ENCODE peak calls at places on chromosomes 1 and 21, in five cellular contexts. A is aorta, R is fibroblast of lung, J is mesenchymal stem cell, W is heart right ventricle. P is an unnamed sample.

GRCh38 chr21:16324630-16325029 is 594.8 kb downstream of the USP25 start:
- DNase-seq in A (no peak), R (no peak), J (no peak), W (no peak), P (no peak)

GRCh38 chr1:60223370-60223652 is 149.7 kb upstream of the C1orf87 start:
- DNase-seq in A (no peak), R (no peak), J (no peak), W (no peak), P (no peak)

GRCh38 chr21:37532868-37533780 is 166.6 kb downstream of the DYRK1A start:
- DNase-seq in A (no peak), R (peak; percentile 29), J (peak; percentile 68), W (no peak), P (no peak)

GRCh38 chr1:46526689-46527291 is 24.7 kb downstream of the KNCN start:
- DNase-seq in A (no peak), R (no peak), J (no peak), W (no peak), P (no peak)

GRCh38 chr1:84386716-84387479 is 11.4 kb upstream of the DNASE2B start:
- DNase-seq in A (no peak), R (no peak), J (no peak), W (no peak), P (no peak)

GRCh38 chr1:45687753-45688737 is at the start of gene TMEM69:
- DNase-seq in A (peak; percentile 79), R (peak; percentile 95), J (peak; percentile 94), W (peak; percentile 86), P (peak; percentile 85)

GRCh38 chr1:226009650-226010044 is 10.5 kb upstream of the SDE2 start:
- DNase-seq in A (no peak), R (no peak), J (no peak), W (no peak), P (no peak)

GRCh38 chr1:54142146-54142900 is 10.5 kb downstream of the CDCP2 start:
- DNase-seq in A (no peak), R (no peak), J (no peak), W (no peak), P (no peak)

GRCh38 chr1:60866884-60867648 is 215.3 kb upstream of the NFIA start:
- DNase-seq in A (no peak), R (peak; percentile 52), J (no peak), W (no peak), P (no peak)

GRCh38 chr1:208748766-208749165 is 504.6 kb upstream of the PLXNA2 start:
- DNase-seq in A (no peak), R (no peak), J (no peak), W (no peak), P (no peak)

GRCh38 chr1:109787845-109788605 is 24.3 kb upstream of the EPS8L3 start:
- DNase-seq in A (no peak), R (no peak), J (peak; percentile 65), W (no peak), P (no peak)

GRCh38 chr1:85607126-85607912 is 26.8 kb downstream of the CCN1 start:
- DNase-seq in A (no peak), R (peak; percentile 90), J (peak; percentile 97), W (no peak), P (peak; percentile 97)

GRCh38 chr1:216562383-216562782 is 139.1 kb upstream of the USH2A start:
- DNase-seq in A (no peak), R (peak; percentile 29), J (no peak), W (no peak), P (no peak)

GRCh38 chr21:28632718-28633408 is 359.8 kb downstream of the LTN1 start:
- DNase-seq in A (no peak), R (peak; percentile 55), J (peak; percentile 60), W (no peak), P (no peak)

GRCh38 chr1:181091322-181092040 is 3.0 kb downstream of the IER5 start:
- DNase-seq in A (no peak), R (no peak), J (no peak), W (no peak), P (no peak)

GRCh38 chr1:177646757-177647730 is 322.8 kb downstream of the SEC16B start:
- DNase-seq in A (no peak), R (no peak), J (no peak), W (no peak), P (no peak)

GRCh38 chr1:14952626-14953314 is 200.8 kb upstream of the TMEM51 start:
- DNase-seq in A (no peak), R (no peak), J (no peak), W (no peak), P (no peak)

GRCh38 chr1:156772222-156772621 is 4.9 kb downstream of the PRCC start:
- DNase-seq in A (no peak), R (no peak), J (no peak), W (no peak), P (no peak)

GRCh38 chr1:156776942-156777341 is 9.6 kb downstream of the PRCC start:
- DNase-seq in A (no peak), R (no peak), J (no peak), W (no peak), P (no peak)

GRCh38 chr1:156775799-156776198 is 8.5 kb downstream of the PRCC start:
- DNase-seq in A (no peak), R (no peak), J (no peak), W (no peak), P (no peak)

GRCh38 chr1:156772728-156773497 is 5.6 kb downstream of the PRCC start:
- DNase-seq in A (no peak), R (no peak), J (peak; percentile 36), W (peak; percentile 53), P (no peak)

GRCh38 chr1:156773607-156774006 is 6.3 kb downstream of the PRCC start:
- DNase-seq in A (no peak), R (no peak), J (no peak), W (no peak), P (no peak)
- H3K4me3 ChIP-seq in A (no peak overlapping the region), R (no peak overlapping the region), J (no peak overlapping the region), W (no peak overlapping the region), P (no peak overlapping the region)

GRCh38 chr1:26043765-26044164 is 2.2 kb downstream of the SLC30A2 start:
- DNase-seq in A (no peak), R (no peak), J (no peak), W (no peak), P (no peak)

GRCh38 chr1:26044414-26044813 is 1.5 kb downstream of the SLC30A2 start:
- DNase-seq in A (no peak), R (no peak), J (no peak), W (no peak), P (no peak)

GRCh38 chr1:26045712-26046312 is at the start of gene SLC30A2:
- DNase-seq in A (no peak), R (no peak), J (no peak), W (no peak), P (no peak)

GRCh38 chr1:26046313-26047031 is 554 bp upstream of the SLC30A2 start:
- DNase-seq in A (no peak), R (no peak), J (no peak), W (no peak), P (no peak)

DNA sequence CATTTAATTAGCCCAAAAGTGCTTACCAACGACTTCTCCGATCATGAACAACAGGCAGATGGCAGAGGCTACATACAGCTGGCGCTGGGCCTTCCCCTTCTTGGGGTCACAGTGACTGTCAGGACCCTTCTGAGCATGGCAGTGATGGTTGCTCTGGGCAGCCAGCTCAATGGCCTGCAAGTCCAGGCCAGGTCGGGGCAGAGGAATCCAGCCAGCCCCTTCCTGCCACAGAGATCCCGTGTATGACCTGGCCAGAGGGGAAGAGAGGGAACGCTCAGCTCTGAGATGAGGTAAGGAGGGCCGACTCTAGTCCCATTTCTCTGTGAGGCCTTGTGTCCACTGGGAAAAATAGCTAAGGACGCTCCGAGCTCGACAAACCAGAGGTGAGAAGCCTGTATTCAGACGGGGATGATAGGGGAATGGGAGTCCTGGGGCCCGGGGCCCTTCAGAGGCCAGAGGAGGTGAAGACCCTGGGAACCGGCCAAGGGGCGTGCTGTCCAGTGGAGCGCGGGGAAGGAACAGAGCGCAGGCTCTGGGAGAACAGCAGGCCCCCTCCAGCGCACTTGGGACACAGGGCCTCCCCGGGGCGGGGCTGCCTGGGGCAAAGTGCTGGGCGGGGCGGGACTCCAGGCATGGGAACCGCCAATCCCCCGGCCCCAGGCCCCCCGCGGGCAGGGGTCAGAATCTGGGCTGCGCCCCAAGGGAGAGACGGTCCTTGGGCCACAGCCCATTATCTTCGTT is 777 bp downstream of the SLC30A2 start:
- DNase-seq in A (no peak), R (no peak), J (no peak), W (no peak), P (no peak)
- H3K4me3 ChIP-seq in A (no peak overlapping the region), R (no peak overlapping the region), J (no peak overlapping the region), W (peak overlapping the region; percentile 24), P (no peak overlapping the region)

DNA sequence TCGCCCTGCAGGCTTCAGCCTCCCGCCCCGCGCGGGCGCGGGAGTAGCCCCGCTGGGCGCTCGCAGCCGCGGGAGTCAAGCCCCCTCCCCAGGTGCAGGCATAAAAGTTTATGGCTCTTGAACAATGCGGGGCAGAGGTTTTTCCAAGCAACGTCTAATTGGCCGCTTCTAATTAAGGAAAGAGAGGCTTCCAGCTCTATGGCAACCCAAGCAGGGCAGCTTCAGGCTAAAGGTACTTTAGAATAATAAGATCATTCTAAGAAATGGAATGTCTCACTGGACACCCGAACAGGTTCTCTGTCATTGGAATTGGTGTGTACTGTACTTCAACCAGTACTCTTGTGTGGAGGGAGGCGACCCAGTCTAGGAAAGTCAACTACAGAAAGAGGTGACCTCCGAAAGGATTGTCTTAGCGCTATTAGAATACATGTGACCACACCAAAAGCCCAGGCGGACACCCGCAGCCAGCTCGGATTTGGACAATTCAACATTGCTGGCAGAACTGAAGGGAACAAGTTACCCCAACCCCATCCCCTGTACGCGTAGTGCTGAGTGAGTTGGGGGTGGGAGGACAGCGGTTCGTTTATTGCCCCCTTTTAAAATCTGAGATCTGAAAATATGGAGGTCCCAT is 12.5 kb downstream of the NR5A2 start:
- DNase-seq in A (no peak), R (no peak), J (no peak), W (no peak), P (peak; percentile 32)
- H3K4me3 ChIP-seq in A (peak overlapping the region; percentile 25), R (no peak overlapping the region), J (no peak overlapping the region), W (peak overlapping the region; percentile 34), P (peak overlapping the region; percentile 78)

GRCh38 chr1:224710196-224710595 is 94.1 kb downstream of the CNIH3 start:
- DNase-seq in A (no peak), R (peak; percentile 68), J (no peak), W (no peak), P (no peak)
- H3K4me3 ChIP-seq in A (no peak overlapping the region), R (no peak overlapping the region), J (no peak overlapping the region), W (no peak overlapping the region), P (no peak overlapping the region)

DNA sequence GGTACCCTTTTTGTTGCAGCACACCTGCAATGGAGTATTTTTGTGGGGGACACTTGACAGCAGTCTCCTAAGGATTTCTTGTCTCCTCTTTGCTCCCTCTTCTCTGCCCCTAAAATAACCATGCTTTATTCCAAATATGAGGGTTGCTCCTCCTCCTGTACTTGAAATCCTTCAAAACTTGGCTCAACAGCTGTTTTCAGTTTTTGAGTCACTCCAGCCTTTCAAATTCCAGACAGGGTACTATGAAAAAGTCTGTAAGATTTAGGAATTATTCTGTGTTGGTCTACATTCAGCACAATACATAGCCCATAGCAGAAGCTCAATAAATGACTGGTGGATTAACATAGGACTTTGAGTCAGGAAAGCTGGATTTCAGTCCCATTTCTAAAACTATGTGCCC is 5.5 kb downstream of the AP4B1 start:
- DNase-seq in A (no peak), R (peak; percentile 24), J (no peak), W (no peak), P (no peak)
- H3K4me3 ChIP-seq in A (no peak overlapping the region), R (no peak overlapping the region), J (no peak overlapping the region), W (no peak overlapping the region), P (no peak overlapping the region)

P was measured in HAP-1.